ENCODE peak calls at places on chromosomes 16 and 17, in nine cellular contexts. U is stomach, K is heart left ventricle, X is A549, R is IMR-90, S is adrenal gland, A is tibial nerve, Z is ovary, L is Peyer's patch. E is an unnamed sample.

GRCh38 chr16:11534262-11534661 is 52.5 kb downstream of the LITAF start:
- DNase-seq in U (no peak), K (no peak), X (no peak), R (no peak), S (no peak), A (no peak), Z (no peak), L (no peak), E (no peak)

GRCh38 chr16:80027007-80027965 is 426.7 kb upstream of the MAF start:
- DNase-seq in U (peak), K (peak), X (peak), R (peak), S (peak), A (peak), Z (peak), L (peak), E (peak)

GRCh38 chr17:74145756-74146155 is 57.7 kb upstream of the RPL38 start:
- DNase-seq in U (no peak), K (no peak), X (no peak), R (no peak), S (no peak), A (no peak), Z (no peak), L (no peak), E (no peak)

GRCh38 chr17:81251943-81252301 is 12.8 kb downstream of the NDUFAF8 start:
- DNase-seq in U (no peak), K (no peak), X (no peak), R (no peak), S (no peak), A (no peak), Z (no peak), L (peak), E (no peak)

GRCh38 chr16:30382398-30383015 is at the start of gene SEPTIN1:
- DNase-seq in U (no peak), K (no peak), X (no peak), R (no peak), S (no peak), A (no peak), Z (no peak), L (peak), E (no peak)

GRCh38 chr16:51034481-51035109 is 116.5 kb downstream of the SALL1 start:
- DNase-seq in U (no peak), K (no peak), X (no peak), R (no peak), S (no peak), A (no peak), Z (no peak), L (no peak), E (no peak)

GRCh38 chr17:44905006-44906000 is 6.1 kb upstream of the EFTUD2 start:
- DNase-seq in U (no peak), K (no peak), X (no peak), R (peak), S (no peak), A (no peak), Z (no peak), L (peak), E (no peak)

GRCh38 chr17:76097716-76098295 is 5.8 kb downstream of the EXOC7 start:
- DNase-seq in U (no peak), K (no peak), X (no peak), R (no peak), S (no peak), A (no peak), Z (no peak), L (no peak), E (no peak)

GRCh38 chr16:29712770-29713169 is 33.0 kb downstream of the C16orf54 start:
- DNase-seq in U (no peak), K (no peak), X (no peak), R (no peak), S (no peak), A (no peak), Z (no peak), L (no peak), E (no peak)

GRCh38 chr16:10839271-10839661 is 20.7 kb upstream of the TVP23A start:
- DNase-seq in U (peak), K (no peak), X (no peak), R (no peak), S (no peak), A (no peak), Z (no peak), L (no peak), E (no peak)

GRCh38 chr17:82295472-82295814 is 21.9 kb upstream of the CSNK1D start:
- DNase-seq in U (no peak), K (no peak), X (no peak), R (no peak), S (no peak), A (no peak), Z (no peak), L (no peak), E (no peak)

GRCh38 chr17:6457688-6458190 is 13.5 kb downstream of the PIMREG start:
- DNase-seq in U (peak), K (no peak), X (no peak), R (no peak), S (peak), A (no peak), Z (no peak), L (no peak), E (no peak)

GRCh38 chr17:6204203-6204722 is 134.1 kb downstream of the WSCD1 start:
- DNase-seq in U (no peak), K (no peak), X (no peak), R (no peak), S (no peak), A (no peak), Z (no peak), L (no peak), E (no peak)

GRCh38 chr17:43338886-43339516 is 59.8 kb upstream of the ARL4D start:
- DNase-seq in U (peak), K (peak), X (no peak), R (no peak), S (peak), A (peak), Z (peak), L (peak), E (no peak)

GRCh38 chr16:54075446-54075845 is 211.1 kb downstream of the IRX3 start:
- DNase-seq in U (no peak), K (no peak), X (no peak), R (no peak), S (no peak), A (no peak), Z (no peak), L (no peak), E (no peak)

GRCh38 chr16:54076006-54076504 is 210.5 kb downstream of the IRX3 start:
- DNase-seq in U (no peak), K (no peak), X (no peak), R (no peak), S (no peak), A (no peak), Z (no peak), L (no peak), E (no peak)

GRCh38 chr16:54077412-54077821 is 209.2 kb downstream of the IRX3 start:
- DNase-seq in U (no peak), K (no peak), X (peak), R (peak), S (no peak), A (no peak), Z (no peak), L (no peak), E (peak)

DNA sequence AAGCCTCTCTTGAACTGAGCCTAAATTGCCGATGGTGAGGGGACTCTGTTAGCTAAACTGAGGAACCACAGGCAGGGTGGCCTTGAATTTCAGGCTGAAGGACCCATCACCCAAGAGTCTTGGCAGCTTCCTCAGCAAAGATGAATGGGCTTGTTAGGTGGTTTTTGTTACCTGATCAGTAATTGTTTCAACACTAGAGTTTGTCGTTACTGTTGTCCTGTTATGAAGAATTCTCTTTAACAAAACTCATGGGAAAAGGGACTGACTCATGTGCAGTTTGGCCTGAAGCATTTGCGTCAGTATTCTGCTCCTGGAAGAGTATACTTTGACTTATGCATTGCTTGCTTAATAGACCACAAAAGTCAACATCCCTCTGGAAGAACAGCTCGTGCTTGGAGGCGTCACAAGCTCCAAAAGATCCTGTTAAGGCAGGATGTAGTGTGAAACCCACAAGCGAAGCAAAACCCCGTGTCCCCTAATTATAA is 206.0 kb downstream of the IRX3 start:
- DNase-seq in U (peak), K (no peak), X (peak), R (peak), S (no peak), A (no peak), Z (no peak), L (no peak), E (no peak)
- TF ChIP-seq POLR2A in U (no peak), K (no peak), X (no peak), R (no peak), S (no peak), A (no peak), Z (no peak), L (no peak), E (no peak)

DNA sequence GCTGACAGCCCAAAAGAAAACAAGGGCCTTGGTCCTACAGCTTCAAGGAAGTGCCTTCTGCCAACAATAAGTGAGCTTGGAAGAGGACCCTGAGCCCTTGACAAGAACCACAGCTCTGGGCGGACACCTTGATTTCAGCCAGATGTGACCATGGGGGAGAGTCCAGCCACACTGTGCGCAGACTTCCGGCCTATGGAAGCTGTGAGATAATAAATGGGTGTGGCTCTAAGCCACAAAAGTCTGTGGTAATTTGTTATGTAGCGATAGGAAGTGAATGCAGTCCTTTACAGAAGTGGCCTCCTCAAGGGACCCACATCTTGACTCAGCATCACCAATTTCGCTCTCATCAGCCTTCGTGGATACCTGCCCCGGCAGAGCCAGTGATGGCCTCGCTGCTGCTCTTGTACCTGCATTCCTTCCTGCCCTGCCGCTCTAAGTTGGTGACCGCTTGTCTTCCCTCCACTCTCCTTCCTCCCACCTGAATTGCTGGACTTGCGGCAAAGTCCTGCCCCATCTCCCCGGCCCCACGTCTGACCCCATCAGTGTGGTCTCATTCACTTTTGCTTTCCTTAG is 29.3 kb downstream of the PRSS54 start:
- DNase-seq in U (no peak), K (no peak), X (no peak), R (no peak), S (no peak), A (no peak), Z (no peak), L (no peak), E (no peak)
- TF ChIP-seq POLR2A in U (no peak), K (no peak), X (no peak), R (no peak), S (no peak), A (no peak), Z (no peak), L (no peak), E (no peak)

DNA sequence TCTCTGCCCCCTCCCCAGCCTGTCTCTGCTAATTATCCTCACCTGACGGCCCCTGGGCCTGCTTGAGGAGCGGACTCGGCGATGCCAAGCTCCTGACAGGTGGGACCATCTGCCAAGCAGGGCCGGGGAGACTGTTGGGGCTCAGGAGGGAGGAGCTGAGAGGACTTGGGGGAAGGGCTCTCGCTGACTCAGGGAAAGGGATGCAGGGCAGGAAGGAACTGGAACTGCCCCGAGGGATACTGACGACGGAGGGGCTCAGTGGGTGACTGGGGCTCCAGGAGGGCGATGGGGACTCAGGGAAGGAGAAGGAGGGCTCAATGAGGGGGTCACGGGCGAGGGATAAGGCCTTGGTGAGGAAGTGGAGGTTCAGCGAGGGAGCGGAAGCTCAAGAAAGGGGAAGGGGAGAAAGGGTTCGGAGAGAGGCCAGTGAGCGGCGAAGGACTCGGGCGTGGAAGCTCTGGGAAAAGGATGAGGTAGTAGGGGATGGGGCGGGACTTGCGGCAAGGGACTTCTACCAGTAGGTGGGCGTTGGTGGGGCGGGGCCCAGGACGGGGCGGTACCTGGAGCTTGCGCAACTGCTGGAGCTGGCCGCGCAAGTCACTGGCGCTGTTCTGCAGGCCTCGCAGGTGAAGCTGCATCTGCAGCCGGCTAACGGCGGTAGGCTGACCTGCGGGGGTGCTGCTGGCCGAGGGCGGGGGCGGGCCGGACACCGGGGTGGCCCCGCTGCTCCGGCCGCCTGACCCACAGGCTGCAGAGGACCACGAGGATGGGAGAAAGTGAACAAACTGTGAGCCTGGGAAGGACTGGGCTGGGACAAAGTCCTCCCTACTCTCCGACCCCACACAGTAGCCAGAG is 46.5 kb downstream of the SRCIN1 start:
- DNase-seq in U (peak), K (peak), X (peak), R (peak), S (peak), A (peak), Z (peak), L (peak), E (no peak)
- TF ChIP-seq POLR2A in U (no peak), K (no peak), X (peak), R (no peak), S (no peak), A (no peak), Z (peak), L (no peak), E (no peak)

DNA sequence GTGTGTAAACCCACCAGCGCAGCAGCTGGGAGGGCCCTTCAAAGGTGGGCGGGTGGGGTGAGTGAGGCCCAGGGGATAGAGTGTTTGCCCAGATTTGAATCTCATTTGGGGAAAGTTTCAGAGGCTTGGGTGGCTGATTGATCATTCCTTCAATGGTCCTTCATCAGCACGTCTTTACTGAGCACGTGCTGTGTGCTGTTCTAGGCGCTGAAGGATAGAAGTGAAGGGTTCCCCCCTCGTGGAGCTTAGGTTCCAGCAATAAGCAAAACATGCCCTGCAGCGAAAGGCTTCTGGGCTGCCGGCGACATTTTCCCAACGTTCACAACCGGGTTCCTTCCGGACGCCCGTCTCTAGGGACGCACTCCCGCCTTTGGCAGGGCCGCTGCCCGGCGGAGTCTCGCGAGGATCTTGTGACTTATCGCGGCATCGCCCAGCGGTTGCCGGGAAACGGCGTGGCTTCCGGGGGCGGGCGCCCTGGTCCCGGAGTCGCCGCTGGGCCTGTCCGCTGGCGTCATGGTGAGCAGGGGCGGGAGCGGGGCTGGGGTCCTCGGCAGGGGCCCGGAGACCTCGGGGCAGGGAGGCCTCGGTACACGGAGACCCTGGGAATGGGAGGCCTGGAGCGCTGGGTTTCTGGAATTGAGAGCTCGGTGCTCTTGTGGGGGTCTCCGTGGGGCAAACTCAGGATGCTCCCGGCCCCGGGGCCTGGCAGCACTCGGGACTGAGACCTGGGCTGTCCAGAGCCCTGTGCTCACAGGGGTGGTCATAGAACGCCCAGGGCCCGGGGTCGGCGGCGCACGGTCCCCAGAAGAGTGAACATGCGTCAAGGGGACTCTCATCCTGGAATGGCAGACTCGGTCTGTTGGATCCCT is 3.2 kb upstream of the DBNDD1 start:
- DNase-seq in U (peak), K (peak), X (peak), R (peak), S (peak), A (peak), Z (peak), L (peak), E (peak)
- TF ChIP-seq POLR2A in U (no peak), K (no peak), X (peak), R (no peak), S (peak), A (no peak), Z (no peak), L (no peak), E (peak)

GRCh38 chr17:21042434-21043295 is at the start of gene USP22:
- DNase-seq in U (peak), K (no peak), X (peak), R (no peak), S (no peak), A (no peak), Z (no peak), L (peak), E (peak)
- TF ChIP-seq POLR2A in U (no peak), K (no peak), X (peak), R (peak), S (peak), A (peak), Z (peak), L (peak), E (peak)

DNA sequence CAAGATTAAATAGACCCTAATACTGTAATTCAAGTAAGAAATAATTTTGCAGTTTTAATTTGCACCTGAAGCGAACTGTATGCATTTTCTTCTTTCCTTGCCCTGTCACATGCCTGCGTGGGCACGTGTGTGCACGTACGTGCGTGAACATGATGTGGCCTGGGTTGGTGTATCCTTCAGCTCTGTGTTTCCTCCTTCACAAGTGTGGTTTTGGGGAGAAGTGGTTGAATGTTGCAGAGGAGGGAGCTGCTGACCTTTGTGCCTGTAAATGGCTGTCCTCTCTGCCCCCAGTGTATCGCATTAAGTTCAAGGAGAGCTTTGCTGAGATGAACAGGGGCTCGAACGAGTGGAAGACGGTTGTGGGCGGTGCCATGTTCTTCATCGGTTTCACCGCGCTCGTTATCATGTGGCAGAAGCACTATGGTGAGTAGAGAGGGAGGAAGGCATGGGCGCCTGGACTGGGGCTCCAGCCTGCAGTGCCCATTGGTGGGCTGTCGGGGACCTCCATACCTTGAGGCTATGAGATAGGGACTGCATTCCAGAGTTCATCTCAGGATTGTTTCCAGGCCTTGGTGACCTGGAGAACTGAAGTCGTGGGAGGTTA is 6.0 kb downstream of the COX4I1 start:
- DNase-seq in U (no peak), K (no peak), X (no peak), R (no peak), S (no peak), A (no peak), Z (no peak), L (no peak), E (no peak)
- TF ChIP-seq POLR2A in U (no peak), K (no peak), X (no peak), R (no peak), S (no peak), A (no peak), Z (no peak), L (no peak), E (no peak)

GRCh38 chr16:63442246-63442645 is 1406.0 kb upstream of the CDH8 start:
- DNase-seq in U (no peak), K (peak), X (no peak), R (no peak), S (no peak), A (no peak), Z (no peak), L (no peak), E (no peak)
- TF ChIP-seq POLR2A in U (no peak), K (no peak), X (no peak), R (no peak), S (no peak), A (no peak), Z (no peak), L (no peak), E (no peak)

E was measured in H54.